ENCODE peak calls at places on chromosome 1, in four cellular contexts. One of them, this sample, is unnamed.

GRCh38 chr1:223102797-223103533 is 40.1 kb downstream of the TLR5 start:
- DNase-seq in transverse colon: no peak
- DNase-seq in colonic mucosa: no peak
- DNase-seq in left ventricle myocardium inferior: peak; percentile 44
- DNase-seq in this sample: no peak

GRCh38 chr1:29487291-29487690 is 251.0 kb downstream of the PTPRU start:
- DNase-seq in transverse colon: no peak
- DNase-seq in colonic mucosa: no peak
- DNase-seq in left ventricle myocardium inferior: no peak
- DNase-seq in this sample: no peak

GRCh38 chr1:224256642-224257041 is 73.3 kb downstream of the NVL start:
- DNase-seq in transverse colon: no peak
- DNase-seq in colonic mucosa: no peak
- DNase-seq in left ventricle myocardium inferior: no peak
- DNase-seq in this sample: no peak

GRCh38 chr1:43947061-43947889 is 525 bp downstream of the IPO13 start:
- DNase-seq in transverse colon: no peak
- DNase-seq in colonic mucosa: no peak
- DNase-seq in left ventricle myocardium inferior: peak; percentile 58
- DNase-seq in this sample: no peak

GRCh38 chr1:74505889-74506288 is 6.5 kb downstream of the LRRC53 start:
- DNase-seq in transverse colon: no peak
- DNase-seq in colonic mucosa: no peak
- DNase-seq in left ventricle myocardium inferior: no peak
- DNase-seq in this sample: no peak

GRCh38 chr1:53371851-53372250 is 44.0 kb upstream of the LRP8 start:
- DNase-seq in transverse colon: no peak
- DNase-seq in colonic mucosa: no peak
- DNase-seq in left ventricle myocardium inferior: no peak
- DNase-seq in this sample: no peak

GRCh38 chr1:53644496-53644895 is 94.5 kb downstream of the GLIS1 start:
- DNase-seq in transverse colon: no peak
- DNase-seq in colonic mucosa: no peak
- DNase-seq in left ventricle myocardium inferior: no peak
- DNase-seq in this sample: no peak

GRCh38 chr1:153563991-153564390 is 1.7 kb downstream of the S100A2 start:
- DNase-seq in transverse colon: no peak
- DNase-seq in colonic mucosa: no peak
- DNase-seq in left ventricle myocardium inferior: no peak
- DNase-seq in this sample: no peak

GRCh38 chr1:3611170-3612019 is at the start of gene MEGF6:
- DNase-seq in transverse colon: peak; percentile 66
- DNase-seq in colonic mucosa: peak; percentile 74
- DNase-seq in left ventricle myocardium inferior: peak; percentile 49
- DNase-seq in this sample: peak; percentile 70

GRCh38 chr1:242800521-242800920 is 276.0 kb upstream of the PLD5 start:
- DNase-seq in transverse colon: no peak
- DNase-seq in colonic mucosa: no peak
- DNase-seq in left ventricle myocardium inferior: no peak
- DNase-seq in this sample: no peak

GRCh38 chr1:33400153-33400552 is 30.7 kb downstream of the PHC2 start:
- DNase-seq in transverse colon: no peak
- DNase-seq in colonic mucosa: no peak
- DNase-seq in left ventricle myocardium inferior: no peak
- DNase-seq in this sample: no peak

GRCh38 chr1:244054247-244054923 is 3.3 kb downstream of the ZBTB18 start:
- DNase-seq in transverse colon: no peak
- DNase-seq in colonic mucosa: no peak
- DNase-seq in left ventricle myocardium inferior: no peak
- DNase-seq in this sample: no peak

GRCh38 chr1:79188371-79188770 is 181.8 kb upstream of the ADGRL4 start:
- DNase-seq in transverse colon: no peak
- DNase-seq in colonic mucosa: no peak
- DNase-seq in left ventricle myocardium inferior: no peak
- DNase-seq in this sample: no peak

GRCh38 chr1:48710318-48710717 is 66.4 kb downstream of the BEND5 start:
- DNase-seq in transverse colon: no peak
- DNase-seq in colonic mucosa: no peak
- DNase-seq in left ventricle myocardium inferior: no peak
- DNase-seq in this sample: no peak

GRCh38 chr1:154862927-154863701 is 7.0 kb downstream of the KCNN3 start:
- DNase-seq in transverse colon: no peak
- DNase-seq in colonic mucosa: no peak
- DNase-seq in left ventricle myocardium inferior: no peak
- DNase-seq in this sample: peak; percentile 47

GRCh38 chr1:231338270-231339128 is at the start of gene SPRTN:
- DNase-seq in transverse colon: no peak
- DNase-seq in colonic mucosa: no peak
- DNase-seq in left ventricle myocardium inferior: no peak
- DNase-seq in this sample: peak; percentile 94

GRCh38 chr1:61263905-61264824 is 181.8 kb downstream of the NFIA start:
- DNase-seq in transverse colon: no peak
- DNase-seq in colonic mucosa: no peak
- DNase-seq in left ventricle myocardium inferior: no peak
- DNase-seq in this sample: no peak

GRCh38 chr1:41758904-41759548 is 159.7 kb downstream of the HIVEP3 start:
- DNase-seq in transverse colon: no peak
- DNase-seq in colonic mucosa: no peak
- DNase-seq in left ventricle myocardium inferior: no peak
- DNase-seq in this sample: no peak

GRCh38 chr1:244165701-244166100 is 114.6 kb downstream of the ZBTB18 start:
- DNase-seq in transverse colon: no peak
- DNase-seq in colonic mucosa: no peak
- DNase-seq in left ventricle myocardium inferior: no peak
- DNase-seq in this sample: no peak

GRCh38 chr1:205042911-205043806 is at the start of gene CNTN2:
- DNase-seq in transverse colon: no peak
- DNase-seq in colonic mucosa: no peak
- DNase-seq in left ventricle myocardium inferior: no peak
- DNase-seq in this sample: no peak

GRCh38 chr1:31152181-31152768 is 86.8 kb upstream of the PUM1 start:
- DNase-seq in transverse colon: no peak
- DNase-seq in colonic mucosa: no peak
- DNase-seq in left ventricle myocardium inferior: no peak
- DNase-seq in this sample: no peak

GRCh38 chr1:20604678-20605077 is 15.8 kb downstream of the CDA start:
- DNase-seq in transverse colon: peak; percentile 41
- DNase-seq in colonic mucosa: peak; percentile 40
- DNase-seq in left ventricle myocardium inferior: no peak
- DNase-seq in this sample: no peak

GRCh38 chr1:168752171-168752570 is 23.2 kb upstream of the DPT start:
- DNase-seq in transverse colon: peak; percentile 27
- DNase-seq in colonic mucosa: peak; percentile 56
- DNase-seq in left ventricle myocardium inferior: no peak
- DNase-seq in this sample: no peak

GRCh38 chr1:218317061-218317460 is 28.1 kb upstream of the TGFB2 start:
- DNase-seq in transverse colon: no peak
- DNase-seq in colonic mucosa: no peak
- DNase-seq in left ventricle myocardium inferior: no peak
- DNase-seq in this sample: no peak

GRCh38 chr1:17586172-17586963 is 46.9 kb downstream of the ARHGEF10L start:
- DNase-seq in transverse colon: no peak
- DNase-seq in colonic mucosa: no peak
- DNase-seq in left ventricle myocardium inferior: no peak
- DNase-seq in this sample: no peak

GRCh38 chr1:36651176-36651910 is 168.6 kb upstream of the CSF3R start:
- DNase-seq in transverse colon: no peak
- DNase-seq in colonic mucosa: no peak
- DNase-seq in left ventricle myocardium inferior: no peak
- DNase-seq in this sample: no peak

GRCh38 chr1:21524686-21525339 is 15.6 kb downstream of the ALPL start:
- DNase-seq in transverse colon: no peak
- DNase-seq in colonic mucosa: no peak
- DNase-seq in left ventricle myocardium inferior: no peak
- DNase-seq in this sample: no peak

GRCh38 chr1:209150114-209150513 is 433.4 kb upstream of the CAMK1G start:
- DNase-seq in transverse colon: no peak
- DNase-seq in colonic mucosa: no peak
- DNase-seq in left ventricle myocardium inferior: no peak
- DNase-seq in this sample: no peak

GRCh38 chr1:84450916-84451315 is 28.1 kb upstream of the RPF1 start:
- DNase-seq in transverse colon: no peak
- DNase-seq in colonic mucosa: no peak
- DNase-seq in left ventricle myocardium inferior: no peak
- DNase-seq in this sample: no peak

GRCh38 chr1:225763815-225764548 is 13.6 kb upstream of the SRP9 start:
- DNase-seq in transverse colon: no peak
- DNase-seq in colonic mucosa: peak; percentile 15
- DNase-seq in left ventricle myocardium inferior: no peak
- DNase-seq in this sample: no peak

GRCh38 chr1:186404454-186405051 is 28.9 kb downstream of the ODR4 start:
- DNase-seq in transverse colon: no peak
- DNase-seq in colonic mucosa: no peak
- DNase-seq in left ventricle myocardium inferior: no peak
- DNase-seq in this sample: peak; percentile 50

GRCh38 chr1:17588048-17588781 is 48.7 kb downstream of the ARHGEF10L start:
- DNase-seq in transverse colon: peak; percentile 91
- DNase-seq in colonic mucosa: peak; percentile 95
- DNase-seq in left ventricle myocardium inferior: peak; percentile 80
- DNase-seq in this sample: no peak

GRCh38 chr1:23745515-23745914 is 2.2 kb downstream of the ELOA start:
- DNase-seq in transverse colon: no peak
- DNase-seq in colonic mucosa: no peak
- DNase-seq in left ventricle myocardium inferior: no peak
- DNase-seq in this sample: peak; percentile 77

GRCh38 chr1:218557731-218558130 is 212.6 kb downstream of the TGFB2 start:
- DNase-seq in transverse colon: no peak
- DNase-seq in colonic mucosa: no peak
- DNase-seq in left ventricle myocardium inferior: no peak
- DNase-seq in this sample: no peak

DNA sequence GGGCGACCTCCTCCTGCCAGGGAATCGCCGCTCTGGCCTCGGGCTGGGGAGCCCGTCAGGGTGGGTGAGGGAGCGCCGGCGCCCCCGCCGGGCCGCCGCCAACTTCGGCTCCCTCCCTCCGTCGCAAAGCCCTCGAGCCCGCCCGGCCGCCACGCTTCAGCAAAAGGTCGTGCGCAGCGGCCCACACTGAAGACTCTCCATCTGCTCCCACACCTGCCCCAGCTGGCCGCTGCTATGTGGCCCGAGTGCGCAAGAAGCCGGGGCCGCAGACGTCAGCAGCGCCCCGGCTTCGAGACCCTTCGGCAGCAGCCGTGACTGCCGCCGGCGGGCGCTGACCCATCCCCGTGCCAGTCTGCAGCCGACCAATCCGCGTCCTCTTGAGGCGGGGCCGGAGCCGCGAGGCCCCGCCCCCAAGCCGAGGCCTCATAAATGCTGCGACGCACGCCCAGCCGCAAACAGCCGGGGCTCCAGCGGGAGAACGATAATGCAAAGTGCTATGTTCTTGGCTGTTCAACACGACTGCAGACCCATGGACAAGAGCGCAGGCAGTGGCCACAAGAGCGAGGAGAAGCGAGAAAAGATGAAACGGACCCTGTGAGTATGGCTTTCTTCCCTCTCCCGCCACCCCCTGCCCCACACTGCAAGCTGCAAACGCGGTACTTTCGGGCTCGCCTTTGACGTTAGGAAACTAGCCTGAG is at the start of gene RGS2:
- DNase-seq in transverse colon: peak; percentile 94
- DNase-seq in colonic mucosa: peak; percentile 92
- DNase-seq in left ventricle myocardium inferior: peak; percentile 92
- DNase-seq in this sample: peak; percentile 92
- TF ChIP-seq CTCF in transverse colon: no peak
- TF ChIP-seq CTCF in colonic mucosa: no peak
- TF ChIP-seq CTCF in left ventricle myocardium inferior: peak; percentile 34
- TF ChIP-seq CTCF in this sample: no peak

DNA sequence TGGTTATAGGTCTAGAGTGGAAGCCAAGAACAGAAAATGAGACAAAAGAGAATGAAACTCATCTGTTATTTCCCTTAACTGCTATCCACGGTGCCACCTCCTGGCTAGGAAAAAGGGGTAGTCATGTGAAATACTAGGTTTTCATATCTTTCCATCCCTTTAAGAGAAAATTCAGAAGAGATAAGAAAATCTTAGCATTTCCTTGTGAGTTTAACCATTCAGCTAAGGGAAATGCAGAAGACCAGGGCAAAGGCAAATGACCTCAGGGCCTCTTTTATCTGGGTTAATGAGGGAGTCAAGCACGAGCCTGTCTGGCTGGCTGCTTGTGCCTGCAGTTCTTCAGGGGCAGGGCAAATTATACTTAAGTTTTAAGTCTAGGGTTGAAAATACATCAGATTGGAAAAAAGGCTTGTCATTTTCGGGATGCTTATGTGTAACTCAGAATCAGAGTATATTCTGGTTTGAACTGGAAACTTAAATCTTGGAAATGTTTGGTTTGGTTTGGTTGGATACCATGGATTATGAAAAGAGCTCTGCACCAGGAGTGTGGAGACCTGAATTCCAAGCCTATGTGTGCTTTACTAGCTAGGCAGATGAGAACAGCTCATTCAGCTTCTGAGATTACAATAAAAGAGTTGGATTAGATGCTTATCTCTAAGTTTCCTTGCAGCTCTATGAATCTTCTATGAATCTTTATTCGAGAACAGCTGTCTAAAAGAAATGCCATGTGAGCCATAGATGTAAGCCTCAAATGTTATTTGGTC is 19.9 kb downstream of the NIBAN1 start:
- DNase-seq in transverse colon: no peak
- DNase-seq in colonic mucosa: no peak
- DNase-seq in left ventricle myocardium inferior: no peak
- DNase-seq in this sample: no peak
- TF ChIP-seq CTCF in transverse colon: no peak
- TF ChIP-seq CTCF in colonic mucosa: no peak
- TF ChIP-seq CTCF in left ventricle myocardium inferior: no peak
- TF ChIP-seq CTCF in this sample: no peak

DNA sequence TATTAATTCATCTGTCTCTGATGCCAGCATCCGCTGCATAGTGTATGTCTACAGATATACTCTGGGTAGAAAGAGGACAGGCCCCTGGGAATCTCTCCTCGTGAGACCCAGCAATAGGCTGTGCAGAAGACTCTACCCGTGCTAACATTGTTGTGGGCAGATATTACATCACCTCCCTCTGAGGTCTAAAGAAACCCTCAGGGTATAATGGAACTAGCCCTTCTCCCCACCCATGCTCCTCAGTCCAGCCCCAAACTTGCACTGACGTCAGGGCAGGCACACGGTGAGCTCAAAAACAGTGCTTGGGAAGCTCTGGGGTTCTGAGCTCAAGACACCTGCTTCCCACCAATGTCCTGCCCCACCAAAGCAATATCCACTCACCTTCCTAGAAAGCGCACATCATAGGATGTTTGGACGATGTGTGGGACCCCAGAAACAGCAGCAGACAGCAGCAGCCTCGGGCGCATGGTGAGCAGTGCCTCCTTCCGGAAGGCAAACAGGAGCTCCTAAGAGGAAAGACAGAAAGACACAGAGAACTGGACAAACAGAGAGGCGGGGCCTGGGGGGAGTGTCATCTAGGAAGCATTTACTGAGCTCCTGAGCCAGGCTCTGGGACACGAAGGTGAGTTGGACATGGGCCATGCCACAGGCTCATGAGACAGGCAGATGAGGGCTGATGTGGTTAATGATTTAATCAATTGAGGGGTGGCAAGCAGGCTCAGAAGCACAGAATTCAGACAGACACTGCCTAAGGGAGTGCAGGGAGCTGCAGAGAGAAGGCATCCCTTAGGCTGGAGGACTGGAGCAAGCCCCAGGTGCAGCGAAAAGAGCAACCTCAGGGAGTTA is 4.8 kb downstream of the OVGP1 start:
- DNase-seq in transverse colon: peak; percentile 76
- DNase-seq in colonic mucosa: peak; percentile 87
- DNase-seq in left ventricle myocardium inferior: no peak
- DNase-seq in this sample: no peak
- TF ChIP-seq CTCF in transverse colon: no peak
- TF ChIP-seq CTCF in colonic mucosa: no peak
- TF ChIP-seq CTCF in left ventricle myocardium inferior: no peak
- TF ChIP-seq CTCF in this sample: no peak

GRCh38 chr1:15736035-15736665 is at the start of gene SLC25A34:
- DNase-seq in transverse colon: peak; percentile 93
- DNase-seq in colonic mucosa: peak; percentile 95
- DNase-seq in left ventricle myocardium inferior: peak; percentile 83
- DNase-seq in this sample: no peak
- TF ChIP-seq CTCF in transverse colon: no peak
- TF ChIP-seq CTCF in colonic mucosa: no peak
- TF ChIP-seq CTCF in left ventricle myocardium inferior: no peak
- TF ChIP-seq CTCF in this sample: no peak